ENCODE peak calls at places on chromosome 14, in six cellular contexts. One of them, this sample, is unnamed.

GRCh38 chr14:77026930-77027537 is 1.5 kb downstream of the IRF2BPL start:
- DNase-seq in neural crest cell: peak
- DNase-seq in epithelial cell of esophagus: peak
- DNase-seq in Calu3: peak
- DNase-seq in CD4-positive, alpha-beta T cell: peak
- DNase-seq in progenitor cell of endocrine pancreas: peak
- DNase-seq in this sample: peak

GRCh38 chr14:69828372-69828771 is 31.3 kb upstream of the SLC10A1 start:
- DNase-seq in progenitor cell of endocrine pancreas: no peak
- DNase-seq in Calu3: no peak
- DNase-seq in epithelial cell of esophagus: no peak
- DNase-seq in CD4-positive, alpha-beta T cell: no peak
- DNase-seq in neural crest cell: no peak
- DNase-seq in this sample: no peak

GRCh38 chr14:58107947-58108552 is 44.0 kb downstream of the ARMH4 start:
- DNase-seq in CD4-positive, alpha-beta T cell: peak
- DNase-seq in neural crest cell: peak
- DNase-seq in progenitor cell of endocrine pancreas: no peak
- DNase-seq in epithelial cell of esophagus: peak
- DNase-seq in Calu3: peak
- DNase-seq in this sample: peak

GRCh38 chr14:50533314-50533705 is 941 bp upstream of the MAP4K5 start:
- DNase-seq in neural crest cell: no peak
- DNase-seq in CD4-positive, alpha-beta T cell: no peak
- DNase-seq in epithelial cell of esophagus: no peak
- DNase-seq in progenitor cell of endocrine pancreas: no peak
- DNase-seq in Calu3: no peak
- DNase-seq in this sample: no peak

GRCh38 chr14:33794791-33795300 is 156.0 kb downstream of the EGLN3 start:
- DNase-seq in CD4-positive, alpha-beta T cell: no peak
- DNase-seq in epithelial cell of esophagus: peak
- DNase-seq in Calu3: no peak
- DNase-seq in neural crest cell: no peak
- DNase-seq in progenitor cell of endocrine pancreas: no peak
- DNase-seq in this sample: no peak

GRCh38 chr14:90489916-90490726 is 93.3 kb downstream of the CALM1 start:
- DNase-seq in CD4-positive, alpha-beta T cell: no peak
- DNase-seq in Calu3: no peak
- DNase-seq in epithelial cell of esophagus: no peak
- DNase-seq in progenitor cell of endocrine pancreas: no peak
- DNase-seq in neural crest cell: no peak
- DNase-seq in this sample: no peak

GRCh38 chr14:99968156-99968920 is 96.9 kb upstream of the EVL start:
- DNase-seq in CD4-positive, alpha-beta T cell: no peak
- DNase-seq in progenitor cell of endocrine pancreas: no peak
- DNase-seq in neural crest cell: no peak
- DNase-seq in Calu3: no peak
- DNase-seq in epithelial cell of esophagus: peak
- DNase-seq in this sample: no peak

GRCh38 chr14:26191123-26191522 is 406.7 kb downstream of the NOVA1 start:
- DNase-seq in neural crest cell: no peak
- DNase-seq in CD4-positive, alpha-beta T cell: no peak
- DNase-seq in progenitor cell of endocrine pancreas: no peak
- DNase-seq in epithelial cell of esophagus: no peak
- DNase-seq in Calu3: no peak
- DNase-seq in this sample: no peak

GRCh38 chr14:68011629-68012028 is 192.1 kb downstream of the RAD51B start:
- DNase-seq in Calu3: no peak
- DNase-seq in neural crest cell: no peak
- DNase-seq in CD4-positive, alpha-beta T cell: no peak
- DNase-seq in progenitor cell of endocrine pancreas: no peak
- DNase-seq in epithelial cell of esophagus: no peak
- DNase-seq in this sample: no peak

GRCh38 chr14:19975291-19975690 is at the start of gene OR4K15:
- DNase-seq in neural crest cell: no peak
- DNase-seq in Calu3: no peak
- DNase-seq in CD4-positive, alpha-beta T cell: no peak
- DNase-seq in epithelial cell of esophagus: no peak
- DNase-seq in progenitor cell of endocrine pancreas: no peak
- DNase-seq in this sample: no peak

GRCh38 chr14:56491299-56492285 is 88.0 kb upstream of the TMEM260 start:
- DNase-seq in CD4-positive, alpha-beta T cell: peak
- DNase-seq in neural crest cell: peak
- DNase-seq in Calu3: peak
- DNase-seq in epithelial cell of esophagus: peak
- DNase-seq in progenitor cell of endocrine pancreas: peak
- DNase-seq in this sample: peak

GRCh38 chr14:68250950-68251765 is 431.6 kb downstream of the RAD51B start:
- DNase-seq in progenitor cell of endocrine pancreas: no peak
- DNase-seq in epithelial cell of esophagus: peak
- DNase-seq in Calu3: no peak
- DNase-seq in CD4-positive, alpha-beta T cell: no peak
- DNase-seq in neural crest cell: no peak
- DNase-seq in this sample: no peak

GRCh38 chr14:92217956-92218355 is 96.2 kb downstream of the CPSF2 start:
- DNase-seq in Calu3: no peak
- DNase-seq in epithelial cell of esophagus: no peak
- DNase-seq in neural crest cell: no peak
- DNase-seq in progenitor cell of endocrine pancreas: no peak
- DNase-seq in CD4-positive, alpha-beta T cell: no peak
- DNase-seq in this sample: no peak

GRCh38 chr14:32711103-32711680 is 227.5 kb upstream of the NPAS3 start:
- DNase-seq in Calu3: peak
- DNase-seq in neural crest cell: peak
- DNase-seq in CD4-positive, alpha-beta T cell: no peak
- DNase-seq in progenitor cell of endocrine pancreas: no peak
- DNase-seq in epithelial cell of esophagus: peak
- DNase-seq in this sample: peak

GRCh38 chr14:93008381-93008780 is 85.4 kb downstream of the CHGA start:
- DNase-seq in neural crest cell: no peak
- DNase-seq in Calu3: no peak
- DNase-seq in progenitor cell of endocrine pancreas: no peak
- DNase-seq in epithelial cell of esophagus: peak
- DNase-seq in CD4-positive, alpha-beta T cell: no peak
- DNase-seq in this sample: no peak

GRCh38 chr14:23056956-23057756 is at the start of gene CDH24:
- DNase-seq in CD4-positive, alpha-beta T cell: peak
- DNase-seq in progenitor cell of endocrine pancreas: peak
- DNase-seq in epithelial cell of esophagus: peak
- DNase-seq in Calu3: peak
- DNase-seq in neural crest cell: peak
- DNase-seq in this sample: peak

GRCh38 chr14:52048641-52049204 is 20.1 kb downstream of the NID2 start:
- DNase-seq in epithelial cell of esophagus: no peak
- DNase-seq in Calu3: no peak
- DNase-seq in CD4-positive, alpha-beta T cell: no peak
- DNase-seq in progenitor cell of endocrine pancreas: no peak
- DNase-seq in neural crest cell: no peak
- DNase-seq in this sample: no peak

GRCh38 chr14:76708771-76709170 is 52.5 kb upstream of the VASH1 start:
- DNase-seq in progenitor cell of endocrine pancreas: no peak
- DNase-seq in neural crest cell: no peak
- DNase-seq in epithelial cell of esophagus: no peak
- DNase-seq in CD4-positive, alpha-beta T cell: no peak
- DNase-seq in Calu3: no peak
- DNase-seq in this sample: no peak

GRCh38 chr14:60515244-60515695 is 6.3 kb downstream of the SIX6 start:
- DNase-seq in progenitor cell of endocrine pancreas: no peak
- DNase-seq in epithelial cell of esophagus: no peak
- DNase-seq in Calu3: no peak
- DNase-seq in CD4-positive, alpha-beta T cell: no peak
- DNase-seq in neural crest cell: no peak
- DNase-seq in this sample: no peak
- TF ChIP-seq CTCF in progenitor cell of endocrine pancreas: no peak
- TF ChIP-seq CTCF in epithelial cell of esophagus: no peak
- TF ChIP-seq CTCF in Calu3: no peak
- TF ChIP-seq CTCF in CD4-positive, alpha-beta T cell: no peak
- TF ChIP-seq CTCF in neural crest cell: peak
- TF ChIP-seq CTCF in this sample: no peak

GRCh38 chr14:102590667-102591099 is 1.8 kb upstream of the RCOR1 start:
- DNase-seq in epithelial cell of esophagus: peak
- DNase-seq in progenitor cell of endocrine pancreas: peak
- DNase-seq in Calu3: peak
- DNase-seq in neural crest cell: peak
- DNase-seq in CD4-positive, alpha-beta T cell: no peak
- DNase-seq in this sample: peak
- TF ChIP-seq CTCF in epithelial cell of esophagus: peak
- TF ChIP-seq CTCF in progenitor cell of endocrine pancreas: peak
- TF ChIP-seq CTCF in Calu3: peak
- TF ChIP-seq CTCF in neural crest cell: peak
- TF ChIP-seq CTCF in CD4-positive, alpha-beta T cell: no peak
- TF ChIP-seq CTCF in this sample: peak

DNA sequence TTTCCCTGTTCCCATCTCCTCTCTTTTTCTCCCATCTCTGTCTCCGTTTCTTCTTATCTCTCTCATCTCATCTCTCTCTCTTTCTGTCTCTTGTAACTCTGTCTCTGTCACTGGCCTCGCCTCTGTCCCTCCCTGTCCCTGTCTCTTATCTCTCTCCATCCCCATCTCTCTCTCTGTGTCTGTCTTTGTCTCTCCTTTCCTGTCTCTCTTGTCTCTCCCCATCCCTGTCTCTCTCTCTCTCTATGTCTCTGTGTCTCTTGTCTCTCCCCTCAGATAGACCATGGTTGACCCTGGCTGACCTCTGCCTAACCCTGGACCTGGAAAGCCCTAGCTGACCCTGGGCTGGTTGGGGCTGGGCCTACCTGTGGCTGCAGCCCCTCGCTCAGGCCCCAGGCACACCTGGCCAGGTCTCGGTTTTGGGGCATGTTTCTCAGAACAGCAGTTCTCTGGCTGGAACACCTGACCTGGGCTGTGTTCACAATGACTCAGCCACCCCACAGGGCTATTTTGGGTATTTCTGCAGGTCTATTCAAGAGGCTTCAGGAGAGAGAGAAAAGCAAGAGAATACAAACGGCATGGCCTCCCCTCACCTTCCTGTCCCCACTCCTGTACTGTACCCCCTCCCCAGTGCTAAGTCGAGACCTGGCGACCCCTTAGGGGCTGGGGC is 174.4 kb downstream of the TMEM121 start:
- DNase-seq in CD4-positive, alpha-beta T cell: no peak
- DNase-seq in Calu3: no peak
- DNase-seq in progenitor cell of endocrine pancreas: no peak
- DNase-seq in epithelial cell of esophagus: no peak
- DNase-seq in neural crest cell: no peak
- DNase-seq in this sample: no peak
- TF ChIP-seq CTCF in CD4-positive, alpha-beta T cell: no peak
- TF ChIP-seq CTCF in Calu3: no peak
- TF ChIP-seq CTCF in progenitor cell of endocrine pancreas: no peak
- TF ChIP-seq CTCF in epithelial cell of esophagus: no peak
- TF ChIP-seq CTCF in neural crest cell: no peak
- TF ChIP-seq CTCF in this sample: no peak

DNA sequence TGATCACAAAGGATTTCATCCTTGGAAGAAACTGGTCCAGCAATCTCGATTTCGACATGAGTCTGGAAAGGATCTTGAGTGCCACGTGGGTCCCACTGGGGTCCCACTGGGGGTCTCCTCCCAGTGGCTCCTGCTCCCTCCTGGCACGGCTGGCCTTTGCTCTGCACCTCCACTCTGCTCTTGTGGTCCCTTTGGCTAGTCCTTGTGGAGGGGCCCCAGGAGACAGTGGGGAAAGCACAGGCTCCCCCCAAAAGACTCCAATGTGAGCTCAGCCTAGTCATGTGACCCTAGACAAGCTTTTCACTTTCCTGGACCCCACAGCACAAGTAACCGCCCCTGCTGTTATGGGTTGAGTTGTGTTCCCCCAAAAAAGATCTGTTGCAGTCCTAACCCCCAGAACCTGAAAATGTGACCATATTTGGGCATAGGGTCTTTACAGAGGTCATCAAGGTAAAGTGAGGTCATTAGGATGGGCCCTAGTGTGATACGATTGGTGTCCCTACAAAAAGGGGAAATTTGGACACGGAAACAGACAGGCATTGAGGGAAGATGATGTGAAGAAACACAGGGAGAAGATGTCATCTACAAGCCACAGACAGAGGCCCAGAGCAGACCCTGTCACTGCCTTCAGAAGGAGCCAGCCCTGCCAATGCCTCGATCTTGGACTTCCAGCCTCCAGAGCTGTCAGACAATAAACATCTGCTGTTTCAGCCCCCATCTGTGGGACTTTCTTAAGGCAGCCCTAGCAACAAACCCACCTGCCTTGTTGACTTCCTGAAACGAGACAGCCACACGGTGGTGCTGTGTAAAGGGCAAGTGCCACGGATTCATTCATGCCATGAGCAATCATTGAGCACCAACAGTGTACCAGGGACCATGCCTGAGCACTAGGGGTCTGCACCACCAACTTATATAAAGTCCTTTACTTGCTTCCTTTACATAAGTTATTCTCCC is 23.8 kb upstream of the PPP2R5C start:
- DNase-seq in progenitor cell of endocrine pancreas: no peak
- DNase-seq in Calu3: no peak
- DNase-seq in epithelial cell of esophagus: no peak
- DNase-seq in neural crest cell: no peak
- DNase-seq in CD4-positive, alpha-beta T cell: peak
- DNase-seq in this sample: no peak
- TF ChIP-seq CTCF in progenitor cell of endocrine pancreas: no peak
- TF ChIP-seq CTCF in Calu3: no peak
- TF ChIP-seq CTCF in epithelial cell of esophagus: peak
- TF ChIP-seq CTCF in neural crest cell: no peak
- TF ChIP-seq CTCF in CD4-positive, alpha-beta T cell: peak
- TF ChIP-seq CTCF in this sample: no peak

GRCh38 chr14:74562515-74563232 is 49.4 kb downstream of the LTBP2 start:
- DNase-seq in epithelial cell of esophagus: peak
- DNase-seq in neural crest cell: no peak
- DNase-seq in progenitor cell of endocrine pancreas: no peak
- DNase-seq in CD4-positive, alpha-beta T cell: no peak
- DNase-seq in Calu3: no peak
- DNase-seq in this sample: no peak
- TF ChIP-seq CTCF in epithelial cell of esophagus: no peak
- TF ChIP-seq CTCF in neural crest cell: peak
- TF ChIP-seq CTCF in progenitor cell of endocrine pancreas: no peak
- TF ChIP-seq CTCF in CD4-positive, alpha-beta T cell: no peak
- TF ChIP-seq CTCF in Calu3: no peak
- TF ChIP-seq CTCF in this sample: no peak

This sample was measured in nephron progenitor cell.